ENCODE peak calls at places on chromosome 21, in four cellular contexts. Y, T, E and P are unnamed samples.

GRCh38 chr21:16775056-16775455 is 737.8 kb upstream of the CXADR start:
- DNase-seq in Y (no peak), T (no peak), E (no peak), P (no peak)

GRCh38 chr21:41630249-41630648 is 122.3 kb upstream of the TMPRSS2 start:
- DNase-seq in Y (no peak), T (no peak), E (no peak), P (no peak)

GRCh38 chr21:27171704-27172103 is 204.8 kb upstream of the ADAMTS5 start:
- DNase-seq in Y (no peak), T (no peak), E (no peak), P (no peak)

GRCh38 chr21:26881504-26882228 is 36.5 kb upstream of the ADAMTS1 start:
- DNase-seq in Y (no peak), T (no peak), E (no peak), P (peak)

GRCh38 chr21:20377250-20377649 is 621.0 kb upstream of the NCAM2 start:
- DNase-seq in Y (no peak), T (no peak), E (no peak), P (no peak)

GRCh38 chr21:36113647-36114428 is 21.0 kb upstream of the CBR3 start:
- DNase-seq in Y (no peak), T (no peak), E (peak), P (no peak)

GRCh38 chr21:26572026-26572425 is 1.1 kb downstream of the CYYR1 start:
- DNase-seq in Y (no peak), T (no peak), E (no peak), P (no peak)

GRCh38 chr21:42258150-42258884 is 39.4 kb downstream of the ABCG1 start:
- DNase-seq in Y (no peak), T (peak), E (peak), P (peak)

GRCh38 chr21:39845581-39846130 is 21.6 kb upstream of the PCP4 start:
- DNase-seq in Y (no peak), T (no peak), E (no peak), P (no peak)

GRCh38 chr21:29265690-29266479 is 32.8 kb upstream of the BACH1 start:
- DNase-seq in Y (peak), T (no peak), E (no peak), P (no peak)

GRCh38 chr21:27221084-27221483 is 254.2 kb upstream of the ADAMTS5 start:
- DNase-seq in Y (no peak), T (no peak), E (no peak), P (no peak)

GRCh38 chr21:41548781-41549180 is 40.8 kb upstream of the TMPRSS2 start:
- DNase-seq in Y (no peak), T (no peak), E (no peak), P (no peak)

GRCh38 chr21:41900401-41900800 is 21.3 kb upstream of the PRDM15 start:
- DNase-seq in Y (no peak), T (no peak), E (no peak), P (no peak)

GRCh38 chr21:21907271-21907670 is 909.1 kb downstream of the NCAM2 start:
- DNase-seq in Y (no peak), T (no peak), E (no peak), P (no peak)

GRCh38 chr21:42321231-42321630 is 6.0 kb upstream of the TFF3 start:
- DNase-seq in Y (no peak), T (no peak), E (no peak), P (no peak)

GRCh38 chr21:29342394-29342957 is 43.8 kb downstream of the BACH1 start:
- DNase-seq in Y (peak), T (no peak), E (no peak), P (no peak)

GRCh38 chr21:27725916-27726315 is 759.0 kb upstream of the ADAMTS5 start:
- DNase-seq in Y (no peak), T (no peak), E (no peak), P (no peak)

GRCh38 chr21:17334478-17334877 is 178.4 kb upstream of the CXADR start:
- DNase-seq in Y (no peak), T (no peak), E (no peak), P (no peak)

GRCh38 chr21:41852929-41853320 is 26.2 kb downstream of the PRDM15 start:
- DNase-seq in Y (no peak), T (no peak), E (no peak), P (no peak)

GRCh38 chr21:14547834-14548513 is 1.9 kb upstream of the SAMSN1 start:
- DNase-seq in Y (no peak), T (no peak), E (no peak), P (no peak)

GRCh38 chr21:29610960-29611359 is 312.2 kb downstream of the BACH1 start:
- DNase-seq in Y (no peak), T (no peak), E (no peak), P (no peak)

GRCh38 chr21:28229811-28230210 is 762.9 kb downstream of the LTN1 start:
- DNase-seq in Y (no peak), T (no peak), E (no peak), P (no peak)

GRCh38 chr21:27719226-27719625 is 752.3 kb upstream of the ADAMTS5 start:
- DNase-seq in Y (no peak), T (no peak), E (no peak), P (peak)

GRCh38 chr21:15894596-15894995 is 164.8 kb downstream of the USP25 start:
- DNase-seq in Y (no peak), T (no peak), E (no peak), P (no peak)

GRCh38 chr21:39386194-39386593 is 37.3 kb upstream of the HMGN1 start:
- DNase-seq in Y (no peak), T (no peak), E (peak), P (no peak)

GRCh38 chr21:36190736-36191135 is 34.1 kb downstream of the DOP1B start:
- DNase-seq in Y (no peak), T (no peak), E (no peak), P (no peak)

GRCh38 chr21:25708467-25709065 is 26.1 kb downstream of the ATP5PF start:
- DNase-seq in Y (no peak), T (no peak), E (peak), P (no peak)

GRCh38 chr21:42125571-42126544 is 54.7 kb downstream of the UMODL1 start:
- DNase-seq in Y (no peak), T (no peak), E (peak), P (peak)

GRCh38 chr21:42012344-42012743 is 2.2 kb upstream of the ZBTB21 start:
- DNase-seq in Y (no peak), T (no peak), E (no peak), P (no peak)

GRCh38 chr21:29347274-29347681 is 48.6 kb downstream of the BACH1 start:
- DNase-seq in Y (no peak), T (no peak), E (peak), P (no peak)

GRCh38 chr21:28805885-28806284 is 186.8 kb downstream of the LTN1 start:
- DNase-seq in Y (no peak), T (no peak), E (no peak), P (no peak)

GRCh38 chr21:42561742-42562141 is 48.1 kb downstream of the SLC37A1 start:
- DNase-seq in Y (peak), T (no peak), E (peak), P (no peak)

GRCh38 chr21:24634749-24635148 is 972.5 kb downstream of the MRPL39 start:
- DNase-seq in Y (no peak), T (no peak), E (no peak), P (no peak)

GRCh38 chr21:41624674-41625310 is 116.8 kb upstream of the TMPRSS2 start:
- DNase-seq in Y (no peak), T (no peak), E (no peak), P (no peak)

GRCh38 chr21:25934771-25935224 is 200.0 kb downstream of the GABPA start:
- DNase-seq in Y (no peak), T (no peak), E (peak), P (no peak)

GRCh38 chr21:22490044-22490443 is 1491.8 kb downstream of the NCAM2 start:
- DNase-seq in Y (no peak), T (no peak), E (no peak), P (no peak)

GRCh38 chr21:31517664-31518402 is 141.7 kb upstream of the SOD1 start:
- DNase-seq in Y (no peak), T (no peak), E (no peak), P (no peak)

GRCh38 chr21:31511258-31511657 is 148.2 kb upstream of the SOD1 start:
- DNase-seq in Y (no peak), T (no peak), E (no peak), P (no peak)

GRCh38 chr21:31515253-31515652 is 144.2 kb upstream of the SOD1 start:
- DNase-seq in Y (no peak), T (no peak), E (no peak), P (no peak)

GRCh38 chr21:31518580-31518979 is 140.9 kb upstream of the SOD1 start:
- DNase-seq in Y (no peak), T (no peak), E (no peak), P (no peak)

DNA sequence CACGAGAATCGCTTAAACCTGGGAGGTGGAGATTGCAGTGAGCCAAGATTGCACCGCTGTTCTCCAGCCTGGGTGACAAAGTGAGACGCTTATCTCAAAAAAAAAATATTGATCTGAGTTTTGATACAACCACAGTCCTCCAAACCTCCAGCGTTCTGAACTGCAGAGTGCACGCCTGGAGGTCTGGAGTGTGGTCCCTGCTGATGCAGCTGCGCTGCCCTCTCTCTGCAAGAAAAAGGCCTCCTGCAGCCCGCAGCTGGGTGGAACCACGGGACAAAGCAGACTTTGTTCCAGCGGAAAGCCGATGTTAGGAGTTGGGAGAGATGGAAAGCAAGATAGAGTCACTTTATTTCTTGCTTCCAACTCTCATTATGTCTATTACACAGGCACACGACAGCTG is 144.9 kb upstream of the SOD1 start:
- DNase-seq in Y (no peak), T (peak), E (no peak), P (peak)
- TF ChIP-seq SUZ12 in Y (no peak), T (no peak), E (no peak), P (no peak)

DNA sequence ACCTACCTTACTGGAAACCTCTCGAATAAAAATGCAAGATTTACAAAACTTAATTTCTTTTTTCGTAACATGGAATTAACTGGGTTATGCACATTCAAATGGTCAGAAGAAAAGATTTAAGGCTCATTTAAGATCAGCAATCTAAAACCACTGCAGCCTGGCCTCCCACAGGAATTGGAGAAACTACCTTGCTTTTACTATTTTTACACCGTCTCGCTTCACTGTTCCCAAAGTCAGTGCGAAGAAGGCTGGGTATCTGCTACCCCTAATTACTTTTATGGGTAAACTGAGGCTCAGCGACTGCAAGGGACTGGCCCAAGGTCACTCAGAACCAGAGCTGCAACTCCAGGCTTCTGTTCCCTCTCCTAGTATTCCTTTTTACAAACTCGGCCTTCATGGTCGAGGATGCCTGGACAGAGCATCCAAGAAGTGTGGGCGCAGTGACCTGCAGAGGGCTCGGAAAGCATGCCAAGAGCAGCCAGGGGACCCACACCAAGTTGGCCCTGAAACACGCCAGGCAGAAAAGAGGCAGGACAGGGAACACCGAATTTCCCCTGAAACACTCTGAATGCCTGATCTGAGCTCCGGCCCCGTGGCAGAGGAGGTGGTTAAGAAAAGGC is 931 bp downstream of the PAXBP1 start:
- DNase-seq in Y (no peak), T (no peak), E (peak), P (peak)
- H3K9ac ChIP-seq in Y (peak), T (peak), E (peak), P (peak)

DNA sequence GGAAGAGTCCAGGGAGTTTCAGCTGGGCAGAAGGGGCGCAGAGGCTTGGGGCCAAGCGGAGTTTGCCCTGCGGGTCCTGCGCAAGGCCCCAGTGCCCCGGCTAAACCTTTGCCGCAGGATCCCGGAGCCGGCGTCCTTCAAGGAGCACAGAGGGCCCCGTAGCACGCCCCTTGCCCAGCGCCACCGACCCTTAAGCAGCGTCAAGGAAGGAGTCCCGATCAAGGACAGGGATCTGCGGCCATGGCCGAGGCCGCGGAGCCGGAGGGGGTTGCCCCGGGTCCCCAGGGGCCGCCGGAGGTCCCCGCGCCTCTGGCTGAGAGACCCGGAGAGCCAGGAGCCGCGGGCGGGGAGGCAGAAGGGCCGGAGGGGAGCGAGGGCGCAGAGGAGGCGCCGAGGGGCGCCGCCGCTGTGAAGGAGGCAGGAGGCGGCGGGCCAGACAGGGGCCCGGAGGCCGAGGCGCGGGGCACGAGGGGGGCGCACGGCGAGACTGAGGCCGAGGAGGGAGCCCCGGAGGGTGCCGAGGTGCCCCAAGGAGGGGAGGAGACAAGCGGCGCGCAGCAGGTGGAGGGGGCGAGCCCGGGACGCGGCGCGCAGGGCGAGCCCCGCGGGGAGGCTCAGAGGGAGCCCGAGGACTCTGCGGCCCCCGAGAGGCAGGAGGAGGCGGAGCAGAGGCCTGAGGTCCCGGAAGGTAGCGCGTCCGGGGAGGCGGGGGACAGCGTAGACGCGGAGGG is 520 bp downstream of the CLIC6 start:
- DNase-seq in Y (no peak), T (peak), E (no peak), P (no peak)
- TF ChIP-seq ZNF274 in Y (no peak), T (no peak), E (no peak), P (no peak)

GRCh38 chr21:45017376-45017960 is 56.9 kb upstream of the ADARB1 start:
- DNase-seq in Y (no peak), T (no peak), E (no peak), P (no peak)

GRCh38 chr21:45019887-45020537 is 54.4 kb upstream of the ADARB1 start:
- DNase-seq in Y (no peak), T (no peak), E (no peak), P (no peak)

GRCh38 chr21:45019076-45019886 is 55.1 kb upstream of the ADARB1 start:
- DNase-seq in Y (no peak), T (no peak), E (no peak), P (no peak)

GRCh38 chr21:45016491-45017375 is 57.6 kb upstream of the ADARB1 start:
- DNase-seq in Y (no peak), T (no peak), E (no peak), P (no peak)

DNA sequence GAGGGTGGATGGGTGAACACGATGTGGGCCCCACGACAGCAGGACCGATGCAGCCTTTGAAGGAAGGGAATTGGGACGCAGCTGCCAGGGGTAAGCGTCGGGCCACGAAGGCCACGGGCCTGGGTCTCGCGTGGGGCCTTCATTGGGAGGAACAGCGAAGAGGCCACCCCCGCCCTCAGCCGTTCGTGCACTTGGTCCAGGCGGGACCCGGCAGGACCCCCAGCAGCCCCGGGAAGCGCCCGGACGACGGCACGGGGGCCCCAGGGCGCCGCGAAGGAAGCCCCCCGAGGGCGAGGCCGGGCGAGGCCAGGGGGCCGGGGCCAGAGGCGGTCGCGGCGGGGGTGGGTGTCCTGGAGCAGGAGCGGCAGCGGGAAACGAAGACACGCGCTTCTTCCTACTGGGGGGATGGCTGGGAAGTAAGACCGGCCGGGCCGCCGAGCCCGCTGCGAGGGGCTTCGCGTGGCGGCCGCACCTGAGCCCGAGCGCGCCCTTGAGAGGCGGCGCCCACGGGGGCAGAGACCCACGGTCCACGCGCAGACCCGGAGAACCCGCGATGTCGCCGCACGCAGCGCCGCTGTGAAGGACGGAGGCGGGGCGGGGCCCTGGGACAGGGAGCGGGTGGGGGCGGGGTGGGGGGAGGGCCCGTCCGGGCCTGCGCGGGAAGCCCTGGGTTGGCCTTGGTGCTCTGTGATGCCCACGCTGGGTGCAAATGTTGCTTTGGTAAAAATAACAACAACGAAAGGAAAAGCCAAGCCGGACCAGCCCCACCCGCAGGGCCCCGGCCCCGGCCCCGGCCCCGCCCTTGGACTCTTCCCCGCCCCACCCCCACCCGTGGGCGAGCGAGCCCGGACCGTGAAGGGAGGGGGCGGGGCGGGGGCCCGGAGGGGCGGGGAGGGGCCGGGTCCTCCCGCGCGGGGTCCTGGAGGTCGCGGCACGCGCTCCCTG is 56.0 kb upstream of the ADARB1 start:
- DNase-seq in Y (no peak), T (no peak), E (no peak), P (no peak)
- TF ChIP-seq SUZ12 in Y (no peak), T (peak), E (no peak), P (no peak)

GRCh38 chr21:38325216-38325615 is 68.4 kb downstream of the KCNJ15 start:
- DNase-seq in Y (no peak), T (no peak), E (no peak), P (no peak)
- H3K9ac ChIP-seq in Y (no peak), T (no peak), E (no peak), P (no peak)

DNA sequence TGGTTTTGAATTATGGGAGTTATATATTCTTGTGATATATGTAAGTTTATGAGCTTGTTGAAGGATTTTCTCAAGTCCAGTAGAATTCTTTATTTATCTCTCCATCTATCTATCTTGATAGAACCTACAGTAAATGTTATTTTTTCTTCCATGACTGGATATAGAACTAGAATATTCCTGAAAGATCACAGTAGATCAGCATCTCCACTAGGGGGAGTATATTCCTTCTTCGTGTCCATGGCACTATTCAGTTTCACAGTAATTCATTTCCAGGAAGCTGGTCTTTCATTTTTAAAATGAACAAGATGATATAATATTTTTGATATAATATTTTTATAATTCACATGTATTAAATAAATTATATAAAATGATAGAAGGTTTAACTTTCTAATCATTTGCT is 18.8 kb downstream of the TMPRSS15 start:
- DNase-seq in Y (no peak), T (no peak), E (no peak), P (peak)
- TF ChIP-seq ZNF274 in Y (no peak), T (no peak), E (no peak), P (no peak)

DNA sequence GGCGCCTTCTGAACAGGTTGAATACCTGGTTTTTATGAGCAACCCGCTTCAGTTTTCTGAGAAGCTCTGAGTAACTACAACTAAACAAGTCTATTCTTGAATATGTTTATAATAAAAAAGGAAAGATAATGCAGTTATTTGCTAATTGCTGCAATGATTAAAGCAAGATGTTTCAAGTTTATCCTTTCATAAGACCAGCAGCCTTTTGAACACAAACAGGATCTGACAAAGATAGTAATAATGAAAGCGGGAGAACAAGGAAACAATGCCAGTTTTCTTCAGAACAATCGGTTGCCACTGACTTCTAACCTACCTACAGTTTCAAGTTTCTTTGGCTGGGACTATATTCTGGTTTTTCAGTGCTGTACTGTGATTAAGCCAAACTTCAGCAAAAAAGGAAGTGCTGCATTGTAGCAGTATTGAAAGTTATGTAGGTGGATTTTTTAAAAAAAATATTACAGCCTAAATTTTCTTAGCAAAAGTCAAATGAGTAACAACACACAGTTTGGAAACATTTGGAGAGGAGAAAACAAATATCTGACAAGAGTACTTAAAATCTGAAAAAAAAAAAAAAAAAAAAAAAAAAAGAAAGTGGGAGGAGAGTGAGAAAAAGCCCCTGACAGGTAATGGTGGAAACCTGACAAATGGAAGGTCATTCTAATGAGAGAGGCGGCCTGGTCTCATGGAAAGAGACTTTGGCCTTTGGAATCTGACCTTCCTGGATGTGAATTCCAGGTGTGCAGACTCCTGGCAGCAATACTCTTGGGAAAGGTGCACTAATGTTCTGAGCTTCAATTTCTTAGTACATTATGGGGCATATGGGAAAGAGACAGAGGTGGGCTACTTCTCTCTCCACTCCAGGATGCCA is 11.4 kb downstream of the KCNJ15 start:
- DNase-seq in Y (peak), T (no peak), E (no peak), P (no peak)
- TF ChIP-seq SUZ12 in Y (no peak), T (no peak), E (no peak), P (no peak)